ENCODE peak calls at places on chromosomes 12 and 14, in six cellular contexts. I is H1, R is stomach, M is A549, H is HepG2, D is ovary. A is an unnamed sample.
A peak's percentile ranks its signal among the peaks of the same experiment; 100 is the strongest.

GRCh38 chr14:90382491-90383125 is 14.2 kb upstream of the CALM1 start:
- DNase-seq in I (no peak), R (peak; percentile 69), H (peak; percentile 52), D (peak; percentile 82), M (peak; percentile 41), A (peak; percentile 94)

GRCh38 chr14:94381149-94382030 is 7.0 kb downstream of the SERPINA1 start:
- DNase-seq in D (peak; percentile 7), R (no peak), M (no peak), I (no peak), H (no peak), A (peak; percentile 22)

GRCh38 chr12:84756961-84757360 is 155.6 kb downstream of the SLC6A15 start:
- DNase-seq in D (no peak), M (no peak), R (no peak), H (no peak), I (no peak), A (no peak)

GRCh38 chr14:68898248-68899032 is 80.7 kb downstream of the ACTN1 start:
- DNase-seq in R (no peak), I (no peak), M (no peak), H (no peak), D (no peak), A (peak; percentile 84)

GRCh38 chr14:68312300-68312699 is 480.6 kb downstream of the ZFP36L1 start:
- DNase-seq in R (no peak), I (no peak), D (no peak), M (no peak), H (no peak), A (no peak)

GRCh38 chr14:35927727-35928126 is 101.6 kb downstream of the BRMS1L start:
- DNase-seq in H (no peak), M (no peak), R (no peak), I (no peak), D (no peak), A (no peak)

GRCh38 chr14:88143817-88144216 is 138.9 kb downstream of the GPR65 start:
- DNase-seq in I (no peak), R (no peak), H (no peak), M (no peak), D (no peak), A (no peak)

GRCh38 chr14:105165134-105165704 is 3.4 kb downstream of the JAG2 start:
- DNase-seq in M (no peak), I (no peak), D (no peak), H (no peak), R (no peak), A (no peak)

GRCh38 chr12:8941691-8942478 is 7.6 kb downstream of the M6PR start:
- DNase-seq in R (no peak), D (no peak), M (no peak), H (no peak), I (no peak), A (no peak)

GRCh38 chr12:58496411-58496810 is 423.9 kb downstream of the LRIG3 start:
- DNase-seq in D (no peak), M (no peak), I (no peak), R (no peak), H (no peak), A (no peak)

GRCh38 chr12:90959538-90960139 is 4.7 kb upstream of the CCER1 start:
- DNase-seq in I (no peak), M (peak; percentile 29), H (peak; percentile 26), R (no peak), D (peak; percentile 35), A (no peak)

GRCh38 chr12:108890208-108890607 is 10.3 kb downstream of the DAO start:
- DNase-seq in I (peak; percentile 55), R (no peak), M (no peak), H (no peak), D (no peak), A (no peak)

GRCh38 chr12:111368684-111369495 is at the start of gene PHETA1:
- DNase-seq in R (peak; percentile 97), D (peak; percentile 93), I (peak; percentile 95), M (peak; percentile 94), H (peak; percentile 82), A (peak; percentile 97)
- TF ChIP-seq EP300 in R (no peak), D (no peak), I (no peak), M (no peak), H (peak; percentile 4), A (no peak)

GRCh38 chr14:103058209-103059055 is 1.1 kb upstream of the CDC42BPB start:
- DNase-seq in H (no peak), R (no peak), I (no peak), D (peak; percentile 53), M (no peak), A (peak; percentile 74)

GRCh38 chr14:103057028-103057371 is 349 bp downstream of the CDC42BPB start:
- DNase-seq in D (peak; percentile 42), I (no peak), R (no peak), H (no peak), M (no peak), A (peak; percentile 80)

GRCh38 chr14:103055693-103056092 is 1.7 kb downstream of the CDC42BPB start:
- DNase-seq in M (no peak), D (no peak), H (no peak), R (no peak), I (no peak), A (no peak)

GRCh38 chr14:103057372-103058208 is at the start of gene CDC42BPB:
- DNase-seq in I (peak; percentile 86), R (peak; percentile 92), M (peak; percentile 75), H (peak; percentile 66), D (peak; percentile 89), A (peak; percentile 94)

DNA sequence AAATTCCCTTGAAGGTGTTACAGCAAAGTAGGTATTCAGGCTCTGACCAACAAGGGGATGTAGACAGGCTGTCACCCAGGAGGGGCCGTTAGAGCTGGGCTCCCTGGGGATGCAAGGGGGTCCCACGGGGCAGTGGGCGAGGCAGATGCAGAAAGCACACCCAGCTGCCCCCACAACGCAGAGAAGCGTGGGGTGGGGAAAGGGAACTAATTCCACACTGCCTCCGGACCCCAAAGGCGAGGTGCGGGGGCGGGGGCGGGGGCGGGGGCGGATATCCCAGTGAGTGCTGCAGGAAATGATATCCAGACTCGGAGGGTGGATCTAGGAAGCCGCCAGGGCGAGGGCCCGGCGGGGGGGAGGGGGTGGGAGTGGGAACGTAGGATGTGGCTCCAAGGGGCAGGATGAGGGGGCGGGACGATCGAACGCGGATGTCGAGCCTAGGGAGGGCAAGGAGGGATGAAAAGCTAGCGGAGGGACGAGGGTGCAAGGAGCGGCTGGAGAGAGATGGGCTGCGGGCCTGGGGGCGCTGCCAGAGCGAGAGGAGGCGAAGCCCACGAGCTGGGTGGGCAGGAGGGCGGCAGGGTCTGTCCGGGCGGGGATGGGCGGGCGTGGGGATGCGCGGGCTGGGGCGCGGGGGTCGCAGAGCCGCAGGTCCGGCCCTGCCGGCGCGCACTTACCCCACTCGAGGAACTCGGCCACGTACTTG is 874 bp downstream of the CDC42BPB start:
- DNase-seq in H (no peak), R (peak; percentile 55), D (peak; percentile 72), I (peak; percentile 64), M (peak; percentile 57), A (peak; percentile 83)
- TF ChIP-seq CTCF in H (no peak), R (no peak), D (no peak), I (no peak), M (no peak), A (no peak)

GRCh38 chr12:114913871-114914801 is 230.2 kb upstream of the TBX3 start:
- DNase-seq in M (peak; percentile 44), I (no peak), D (no peak), H (no peak), R (no peak), A (no peak)
- TF ChIP-seq POLR2A in M (no peak), I (no peak), D (no peak), H (no peak), R (no peak), A (no peak)

GRCh38 chr12:10374624-10375018 is 15.2 kb downstream of the KLRK1 start:
- DNase-seq in R (no peak), H (no peak), I (no peak), D (no peak), M (no peak), A (no peak)

GRCh38 chr12:10369557-10370150 is 20.2 kb downstream of the KLRK1 start:
- DNase-seq in R (no peak), D (no peak), I (no peak), M (no peak), H (no peak), A (no peak)

GRCh38 chr12:10366875-10367274 is 23.0 kb downstream of the KLRK1 start:
- DNase-seq in H (peak; percentile 23), D (no peak), R (no peak), M (no peak), I (no peak), A (no peak)

GRCh38 chr12:10368206-10369171 is 21.4 kb downstream of the KLRK1 start:
- DNase-seq in R (no peak), D (no peak), H (no peak), M (no peak), I (no peak), A (no peak)

DNA sequence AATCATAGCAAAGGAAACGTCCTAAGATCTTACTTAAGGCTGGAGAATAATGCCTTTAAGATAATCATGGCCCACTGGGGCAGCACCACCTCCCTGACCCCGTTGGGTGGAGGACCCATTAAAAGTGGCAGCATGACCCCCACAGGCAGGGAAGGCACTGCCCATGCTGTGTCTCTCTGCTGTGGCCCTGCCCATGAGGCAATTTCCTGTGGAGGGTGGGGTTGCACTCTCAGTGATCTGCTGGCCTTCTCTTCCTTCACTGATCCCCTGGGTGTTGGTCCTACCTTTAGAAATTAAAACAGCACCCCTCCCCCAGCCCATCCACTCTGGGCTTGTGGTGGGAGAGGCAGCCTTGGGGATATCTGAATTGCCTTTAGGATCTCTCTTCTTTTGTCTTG is 17.3 kb downstream of the KLRK1 start:
- DNase-seq in D (no peak), R (no peak), I (no peak), H (no peak), M (no peak), A (no peak)
- TF ChIP-seq EP300 in D (no peak), R (no peak), I (no peak), H (no peak), M (no peak), A (no peak)